ENCODE peak calls at places on chromosome 18, in six cellular contexts. D is tibial nerve, V is PC-3, U is breast epithelium, K is uterus, B is ascending aorta. O is an unnamed sample. For H3K4me1, the result is how much of the 10 kb centered on the place peaks cover.

GRCh38 chr18:51503351-51503750 is 305.9 kb upstream of the MEX3C start:
- DNase-seq in D (no peak), V (no peak), U (no peak), K (no peak), B (no peak), O (no peak)

GRCh38 chr18:2901405-2901989 is 54.7 kb downstream of the EMILIN2 start:
- DNase-seq in D (no peak), V (no peak), U (no peak), K (peak), B (no peak), O (no peak)

GRCh38 chr18:65235966-65236634 is 514.7 kb upstream of the CDH7 start:
- DNase-seq in D (no peak), V (peak), U (no peak), K (no peak), B (no peak), O (no peak)

GRCh38 chr18:3067213-3068118 is 54.5 kb upstream of the LPIN2 start:
- DNase-seq in D (no peak), V (no peak), U (no peak), K (no peak), B (no peak), O (no peak)

GRCh38 chr18:56756971-56757370 is 105.8 kb downstream of the WDR7 start:
- DNase-seq in D (no peak), V (no peak), U (no peak), K (no peak), B (no peak), O (no peak)

GRCh38 chr18:5107990-5108389 is 89.1 kb downstream of the AKAIN1 start:
- DNase-seq in D (no peak), V (peak), U (no peak), K (no peak), B (no peak), O (no peak)

GRCh38 chr18:9756566-9757470 is 48.7 kb downstream of the RAB31 start:
- DNase-seq in D (no peak), V (no peak), U (no peak), K (no peak), B (no peak), O (no peak)

GRCh38 chr18:73791081-73791480 is 356.6 kb downstream of the FBXO15 start:
- DNase-seq in D (no peak), V (no peak), U (no peak), K (no peak), B (no peak), O (no peak)

GRCh38 chr18:33115917-33116316 is 324.6 kb downstream of the CCDC178 start:
- DNase-seq in D (no peak), V (no peak), U (no peak), K (no peak), B (no peak), O (no peak)

GRCh38 chr18:7305416-7305815 is 74.5 kb downstream of the LRRC30 start:
- DNase-seq in D (no peak), V (no peak), U (no peak), K (no peak), B (no peak), O (no peak)

GRCh38 chr18:446941-447560 is 53.5 kb downstream of the COLEC12 start:
- DNase-seq in D (no peak), V (no peak), U (no peak), K (no peak), B (no peak), O (no peak)

GRCh38 chr18:9658111-9658641 is 43.8 kb upstream of the PPP4R1 start:
- DNase-seq in D (no peak), V (peak), U (no peak), K (no peak), B (no peak), O (no peak)

GRCh38 chr18:9242987-9243386 is 91.6 kb upstream of the TWSG1 start:
- DNase-seq in D (no peak), V (no peak), U (no peak), K (no peak), B (no peak), O (no peak)

GRCh38 chr18:52670903-52671302 is 330.9 kb downstream of the DCC start:
- DNase-seq in D (no peak), V (peak), U (no peak), K (no peak), B (no peak), O (no peak)

GRCh38 chr18:10839401-10839800 is 310.0 kb downstream of the PIEZO2 start:
- DNase-seq in D (no peak), V (no peak), U (no peak), K (no peak), B (no peak), O (no peak)

GRCh38 chr18:43278401-43278800 is 1.1 kb upstream of the SYT4 start:
- DNase-seq in D (no peak), V (no peak), U (no peak), K (no peak), B (no peak), O (no peak)

GRCh38 chr18:34942276-34942675 is 98.9 kb upstream of the MAPRE2 start:
- DNase-seq in D (no peak), V (no peak), U (no peak), K (no peak), B (no peak), O (no peak)

GRCh38 chr18:36580266-36580665 is 248.5 kb downstream of the TPGS2 start:
- DNase-seq in D (peak), V (no peak), U (peak), K (peak), B (no peak), O (no peak)

GRCh38 chr18:80157708-80158343 is 48.8 kb downstream of the ADNP2 start:
- DNase-seq in D (peak), V (peak), U (peak), K (peak), B (no peak), O (no peak)

GRCh38 chr18:2903006-2903405 is 56.2 kb downstream of the EMILIN2 start:
- DNase-seq in D (peak), V (peak), U (no peak), K (peak), B (no peak), O (no peak)

GRCh38 chr18:57276720-57277284 is 75.6 kb upstream of the ST8SIA3 start:
- DNase-seq in D (no peak), V (no peak), U (no peak), K (no peak), B (no peak), O (no peak)

GRCh38 chr18:47175283-47175894 is 775 bp downstream of the IER3IP1 start:
- DNase-seq in D (no peak), V (no peak), U (no peak), K (no peak), B (no peak), O (no peak)

GRCh38 chr18:36176177-36176584 is 11.1 kb upstream of the MOCOS start:
- DNase-seq in D (no peak), V (no peak), U (no peak), K (no peak), B (no peak), O (no peak)

GRCh38 chr18:5197032-5197434 is at the start of gene AKAIN1:
- DNase-seq in D (no peak), V (no peak), U (no peak), K (no peak), B (no peak), O (no peak)

GRCh38 chr18:59927246-59927825 is 27.5 kb downstream of the PMAIP1 start:
- DNase-seq in D (no peak), V (no peak), U (no peak), K (no peak), B (no peak), O (no peak)

GRCh38 chr18:76131738-76132137 is 363.3 kb downstream of the ZNF516 start:
- DNase-seq in D (no peak), V (no peak), U (no peak), K (no peak), B (no peak), O (no peak)

GRCh38 chr18:21330122-21330701 is 88.2 kb downstream of the GREB1L start:
- DNase-seq in D (no peak), V (peak), U (no peak), K (no peak), B (no peak), O (no peak)

GRCh38 chr18:48949606-48950535 is 894 bp downstream of the SMAD7 start:
- DNase-seq in D (no peak), V (peak), U (no peak), K (no peak), B (no peak), O (no peak)

GRCh38 chr18:48949051-48949605 is 1.6 kb downstream of the SMAD7 start:
- DNase-seq in D (no peak), V (peak), U (no peak), K (no peak), B (no peak), O (no peak)

GRCh38 chr18:48947102-48947501 is 3.7 kb downstream of the SMAD7 start:
- DNase-seq in D (no peak), V (no peak), U (no peak), K (no peak), B (no peak), O (no peak)

GRCh38 chr18:48947583-48947982 is 3.2 kb downstream of the SMAD7 start:
- DNase-seq in D (no peak), V (no peak), U (no peak), K (no peak), B (no peak), O (no peak)

DNA sequence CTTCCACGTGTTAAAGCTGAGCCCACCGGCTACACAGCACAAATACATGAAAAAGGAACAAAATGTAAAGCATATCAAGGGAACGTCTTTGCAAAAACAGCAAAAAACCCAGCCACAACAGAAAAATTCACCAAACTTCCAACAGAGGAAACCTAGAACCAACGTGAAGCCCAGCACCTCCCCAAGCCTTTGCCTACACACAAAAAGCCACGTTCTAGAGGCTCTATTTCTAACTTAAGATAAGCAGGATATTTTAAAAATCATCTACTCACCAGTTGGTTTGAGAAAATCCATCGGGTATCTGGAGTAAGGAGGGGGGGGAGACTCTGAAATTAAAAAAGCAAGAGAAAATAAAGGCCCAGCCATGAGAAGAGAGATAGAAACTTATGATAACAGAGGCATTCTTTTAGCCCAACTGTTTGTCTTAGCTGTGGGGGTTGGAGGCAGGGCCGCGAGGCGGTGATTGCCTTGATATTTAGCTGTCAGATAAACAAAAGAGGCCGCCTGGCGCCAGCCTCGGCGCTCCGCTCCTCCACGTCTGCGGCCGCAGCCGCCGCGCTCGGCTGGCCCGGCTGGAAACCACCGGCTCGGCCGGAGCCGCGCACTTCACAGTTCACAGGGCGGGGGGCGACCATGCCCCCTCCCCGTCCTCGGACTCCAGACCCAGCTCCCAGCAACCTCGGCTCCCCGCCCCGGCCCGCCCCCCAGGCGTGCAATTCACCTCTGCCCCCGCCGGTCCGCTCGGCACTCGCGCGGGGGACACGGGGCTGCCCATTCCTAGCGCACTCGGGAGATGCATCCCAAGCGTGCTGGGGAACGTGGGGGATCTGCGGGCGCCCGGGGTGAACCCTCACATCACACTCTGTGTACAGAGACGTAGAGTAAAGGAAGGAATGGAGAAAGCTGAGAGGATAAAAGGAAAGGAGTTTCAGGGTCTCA is 2.4 kb downstream of the SMAD7 start:
- DNase-seq in D (no peak), V (peak), U (no peak), K (no peak), B (no peak), O (no peak)
- H3K4me1 ChIP-seq in D (under half), V (under half), U (under half), K (under half), B (under half), O (under half)

GRCh38 chr18:78017869-78018268 is 768.2 kb downstream of the GALR1 start:
- DNase-seq in D (no peak), V (no peak), U (no peak), K (no peak), B (no peak), O (no peak)

GRCh38 chr18:78021196-78021595 is 771.5 kb downstream of the GALR1 start:
- DNase-seq in D (no peak), V (no peak), U (no peak), K (no peak), B (no peak), O (no peak)
- TF ChIP-seq CTCF in D (no peak), V (no peak), U (no peak), K (no peak), B (no peak), O (no peak)

GRCh38 chr18:78984941-78985784 is 5.5 kb downstream of the SALL3 start:
- DNase-seq in D (no peak), V (peak), U (no peak), K (no peak), B (no peak), O (no peak)
- H3K27ac ChIP-seq in D (no peak), V (no peak), U (no peak), K (no peak), B (no peak), O (no peak)

DNA sequence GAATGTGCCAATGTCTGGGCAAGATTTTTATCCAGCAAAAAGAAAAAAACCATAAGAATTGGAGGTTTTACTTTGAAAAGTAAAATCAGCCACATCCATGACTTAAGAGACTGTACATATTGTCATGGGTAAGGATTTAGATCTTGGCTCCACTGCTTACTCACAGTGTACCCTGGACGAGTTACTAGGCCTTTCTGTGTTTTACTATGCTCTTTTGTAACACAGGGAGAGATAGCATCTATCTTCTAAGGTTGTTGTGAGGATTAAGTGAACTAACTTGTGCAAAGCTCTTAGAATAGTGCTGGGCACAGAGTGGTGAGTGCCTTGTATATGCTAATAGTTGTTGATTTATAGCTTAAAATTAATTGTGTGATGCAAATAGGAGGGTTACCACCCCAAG is 255.9 kb downstream of the NEDD4L start:
- DNase-seq in D (no peak), V (no peak), U (no peak), K (no peak), B (no peak), O (no peak)
- H3K4me1 ChIP-seq in D (under half), V (under half), U (under half), K (under half), B (under half), O (under half)

DNA sequence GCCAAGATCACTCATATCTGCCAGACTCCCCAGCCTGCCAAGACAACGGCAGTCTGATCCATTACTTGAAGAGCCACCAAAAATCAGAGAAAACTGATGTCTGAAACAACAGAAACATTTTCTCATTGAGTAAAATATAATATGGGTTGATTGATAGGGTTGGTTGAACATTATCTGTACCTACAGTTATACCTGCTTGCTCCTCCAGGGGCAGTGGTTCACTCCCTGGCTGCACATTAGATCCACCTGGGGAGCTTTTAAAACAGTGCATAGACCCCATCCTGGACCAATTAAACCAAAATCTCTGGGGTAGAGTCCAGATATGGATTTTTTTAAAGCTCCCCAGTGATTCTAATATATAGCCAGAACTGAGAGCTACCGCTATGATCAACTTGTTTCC is 43.6 kb upstream of the SLC14A2 start:
- DNase-seq in D (no peak), V (no peak), U (no peak), K (no peak), B (no peak), O (no peak)
- TF ChIP-seq CTCF in D (no peak), V (peak), U (peak), K (no peak), B (no peak), O (no peak)

DNA sequence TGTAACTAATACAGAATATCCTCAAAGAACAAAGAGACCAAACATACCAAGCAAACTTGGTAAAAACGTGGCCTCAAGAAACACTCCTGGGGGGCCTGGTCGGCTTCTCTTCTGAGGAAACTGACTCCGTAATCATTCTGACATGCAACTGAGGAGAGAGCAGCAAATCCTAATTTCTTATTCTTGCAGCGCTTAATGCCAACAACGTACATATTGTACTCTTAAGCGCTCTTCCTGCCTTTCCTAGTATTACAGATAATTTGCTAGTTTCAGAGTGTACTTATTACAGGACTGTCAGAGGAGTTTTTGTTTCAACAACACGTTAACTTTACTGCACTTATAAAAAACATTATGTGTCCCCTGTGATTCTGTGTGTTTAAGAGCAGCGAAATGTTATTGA is 64.9 kb downstream of the ZNF521 start:
- DNase-seq in D (no peak), V (no peak), U (no peak), K (no peak), B (no peak), O (no peak)
- H3K27ac ChIP-seq in D (peak), V (no peak), U (peak), K (no peak), B (no peak), O (peak)

GRCh38 chr18:26267350-26267749 is 41.1 kb downstream of the TAF4B start:
- DNase-seq in D (no peak), V (no peak), U (no peak), K (no peak), B (no peak), O (no peak)
- H3K4me1 ChIP-seq in D (under half), V (under half), U (under half), K (under half), B (under half), O (under half)

GRCh38 chr18:61435064-61435652 is 101.9 kb downstream of the CDH20 start:
- DNase-seq in D (no peak), V (peak), U (no peak), K (no peak), B (no peak), O (no peak)
- TF ChIP-seq CTCF in D (peak), V (peak), U (no peak), K (no peak), B (no peak), O (no peak)

GRCh38 chr18:58862404-58862803 is 2.3 kb upstream of the ZNF532 start:
- DNase-seq in D (no peak), V (no peak), U (no peak), K (no peak), B (no peak), O (no peak)

GRCh38 chr18:58859935-58860334 is 4.7 kb upstream of the ZNF532 start:
- DNase-seq in D (no peak), V (no peak), U (no peak), K (no peak), B (no peak), O (no peak)

GRCh38 chr18:58861853-58862252 is 2.8 kb upstream of the ZNF532 start:
- DNase-seq in D (no peak), V (peak), U (no peak), K (no peak), B (no peak), O (no peak)

GRCh38 chr18:58860747-58861224 is 3.9 kb upstream of the ZNF532 start:
- DNase-seq in D (no peak), V (no peak), U (no peak), K (no peak), B (no peak), O (no peak)

DNA sequence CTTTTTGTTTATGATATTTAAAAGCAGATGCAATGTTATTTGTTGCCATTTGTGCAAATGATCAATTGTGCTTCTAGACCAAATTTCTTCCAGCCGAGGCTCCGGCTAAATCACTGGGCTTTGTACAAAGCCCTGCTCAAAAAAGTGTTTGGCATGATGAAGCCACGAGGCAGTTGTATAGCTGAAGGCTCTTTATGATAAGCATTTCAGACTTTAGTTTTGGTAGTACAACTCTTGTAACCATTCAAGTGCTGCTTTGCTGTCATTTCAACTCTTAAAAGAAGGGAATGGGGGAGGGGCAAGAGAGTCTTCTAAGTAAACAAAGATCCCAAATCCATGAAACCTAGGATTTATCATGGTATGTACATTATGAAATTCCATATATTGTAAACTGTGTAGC is 3.3 kb upstream of the ZNF532 start:
- DNase-seq in D (no peak), V (no peak), U (no peak), K (no peak), B (no peak), O (no peak)
- H3K27ac ChIP-seq in D (peak), V (peak), U (peak), K (peak), B (peak), O (no peak)

O was measured in esophagus squamous epithelium.